ENCODE peak calls at places on chromosome 4, in ten cellular contexts. One of them, this sample, is unnamed. For H3K27me3, the result is how much of the 10 kb centered on the place peaks cover.

GRCh38 chr4:128517739-128518510 is 230.3 kb upstream of the PGRMC2 start:
- DNase-seq in pancreas: no peak
- DNase-seq in naive thymus-derived CD4-positive, alpha-beta T cell: no peak
- DNase-seq in PC-9: peak
- DNase-seq in AG04450: peak
- DNase-seq in esophagus squamous epithelium: no peak
- DNase-seq in right lobe of liver: no peak
- DNase-seq in heart right ventricle: peak
- DNase-seq in dorsolateral prefrontal cortex: no peak
- DNase-seq in CD8-positive, alpha-beta T cell: no peak
- DNase-seq in this sample: peak

GRCh38 chr4:7160951-7161440 is 31.3 kb upstream of the SORCS2 start:
- DNase-seq in pancreas: no peak
- DNase-seq in naive thymus-derived CD4-positive, alpha-beta T cell: no peak
- DNase-seq in PC-9: no peak
- DNase-seq in AG04450: no peak
- DNase-seq in esophagus squamous epithelium: no peak
- DNase-seq in right lobe of liver: peak
- DNase-seq in heart right ventricle: no peak
- DNase-seq in dorsolateral prefrontal cortex: no peak
- DNase-seq in CD8-positive, alpha-beta T cell: no peak
- DNase-seq in this sample: no peak

GRCh38 chr4:8010618-8011017 is 71.0 kb upstream of the AFAP1 start:
- DNase-seq in pancreas: peak
- DNase-seq in naive thymus-derived CD4-positive, alpha-beta T cell: no peak
- DNase-seq in PC-9: no peak
- DNase-seq in AG04450: no peak
- DNase-seq in esophagus squamous epithelium: no peak
- DNase-seq in right lobe of liver: no peak
- DNase-seq in heart right ventricle: peak
- DNase-seq in dorsolateral prefrontal cortex: peak
- DNase-seq in CD8-positive, alpha-beta T cell: no peak
- DNase-seq in this sample: no peak

GRCh38 chr4:158824425-158825274 is 55.8 kb downstream of the FNIP2 start:
- DNase-seq in pancreas: no peak
- DNase-seq in naive thymus-derived CD4-positive, alpha-beta T cell: no peak
- DNase-seq in PC-9: no peak
- DNase-seq in AG04450: no peak
- DNase-seq in esophagus squamous epithelium: no peak
- DNase-seq in right lobe of liver: peak
- DNase-seq in heart right ventricle: no peak
- DNase-seq in dorsolateral prefrontal cortex: no peak
- DNase-seq in CD8-positive, alpha-beta T cell: no peak
- DNase-seq in this sample: peak

GRCh38 chr4:147714575-147715401 is 17.1 kb upstream of the ARHGAP10 start:
- DNase-seq in pancreas: no peak
- DNase-seq in naive thymus-derived CD4-positive, alpha-beta T cell: no peak
- DNase-seq in PC-9: peak
- DNase-seq in AG04450: peak
- DNase-seq in esophagus squamous epithelium: no peak
- DNase-seq in right lobe of liver: no peak
- DNase-seq in heart right ventricle: no peak
- DNase-seq in dorsolateral prefrontal cortex: no peak
- DNase-seq in CD8-positive, alpha-beta T cell: no peak
- DNase-seq in this sample: no peak

GRCh38 chr4:173509031-173510001 is 20.7 kb downstream of the HAND2 start:
- DNase-seq in pancreas: no peak
- DNase-seq in naive thymus-derived CD4-positive, alpha-beta T cell: no peak
- DNase-seq in PC-9: no peak
- DNase-seq in AG04450: no peak
- DNase-seq in esophagus squamous epithelium: no peak
- DNase-seq in right lobe of liver: no peak
- DNase-seq in heart right ventricle: peak
- DNase-seq in dorsolateral prefrontal cortex: no peak
- DNase-seq in CD8-positive, alpha-beta T cell: no peak
- DNase-seq in this sample: peak

GRCh38 chr4:10083861-10084641 is 32.5 kb downstream of the WDR1 start:
- DNase-seq in pancreas: peak
- DNase-seq in naive thymus-derived CD4-positive, alpha-beta T cell: no peak
- DNase-seq in PC-9: no peak
- DNase-seq in AG04450: no peak
- DNase-seq in esophagus squamous epithelium: no peak
- DNase-seq in right lobe of liver: no peak
- DNase-seq in heart right ventricle: no peak
- DNase-seq in dorsolateral prefrontal cortex: no peak
- DNase-seq in CD8-positive, alpha-beta T cell: no peak
- DNase-seq in this sample: peak

GRCh38 chr4:38583102-38583501 is 80.9 kb upstream of the KLF3 start:
- DNase-seq in pancreas: no peak
- DNase-seq in naive thymus-derived CD4-positive, alpha-beta T cell: no peak
- DNase-seq in PC-9: no peak
- DNase-seq in AG04450: no peak
- DNase-seq in esophagus squamous epithelium: no peak
- DNase-seq in right lobe of liver: no peak
- DNase-seq in heart right ventricle: no peak
- DNase-seq in dorsolateral prefrontal cortex: no peak
- DNase-seq in CD8-positive, alpha-beta T cell: no peak
- DNase-seq in this sample: no peak

GRCh38 chr4:26235500-26235899 is 85.3 kb upstream of the RBPJ start:
- DNase-seq in pancreas: peak
- DNase-seq in naive thymus-derived CD4-positive, alpha-beta T cell: no peak
- DNase-seq in PC-9: no peak
- DNase-seq in AG04450: peak
- DNase-seq in esophagus squamous epithelium: peak
- DNase-seq in right lobe of liver: no peak
- DNase-seq in heart right ventricle: peak
- DNase-seq in dorsolateral prefrontal cortex: no peak
- DNase-seq in CD8-positive, alpha-beta T cell: no peak
- DNase-seq in this sample: peak

GRCh38 chr4:184462724-184463123 is 11.6 kb downstream of the IRF2 start:
- DNase-seq in pancreas: no peak
- DNase-seq in naive thymus-derived CD4-positive, alpha-beta T cell: no peak
- DNase-seq in PC-9: no peak
- DNase-seq in AG04450: no peak
- DNase-seq in esophagus squamous epithelium: no peak
- DNase-seq in right lobe of liver: no peak
- DNase-seq in heart right ventricle: no peak
- DNase-seq in dorsolateral prefrontal cortex: no peak
- DNase-seq in CD8-positive, alpha-beta T cell: no peak
- DNase-seq in this sample: no peak

GRCh38 chr4:78298618-78299017 is 241.5 kb downstream of the FRAS1 start:
- DNase-seq in pancreas: no peak
- DNase-seq in naive thymus-derived CD4-positive, alpha-beta T cell: no peak
- DNase-seq in PC-9: peak
- DNase-seq in AG04450: no peak
- DNase-seq in esophagus squamous epithelium: no peak
- DNase-seq in right lobe of liver: no peak
- DNase-seq in heart right ventricle: no peak
- DNase-seq in dorsolateral prefrontal cortex: no peak
- DNase-seq in CD8-positive, alpha-beta T cell: no peak
- DNase-seq in this sample: no peak

GRCh38 chr4:145315828-145316227 is 135.4 kb upstream of the OTUD4 start:
- DNase-seq in pancreas: no peak
- DNase-seq in naive thymus-derived CD4-positive, alpha-beta T cell: no peak
- DNase-seq in PC-9: no peak
- DNase-seq in AG04450: no peak
- DNase-seq in esophagus squamous epithelium: no peak
- DNase-seq in right lobe of liver: no peak
- DNase-seq in heart right ventricle: no peak
- DNase-seq in dorsolateral prefrontal cortex: no peak
- DNase-seq in CD8-positive, alpha-beta T cell: no peak
- DNase-seq in this sample: no peak

GRCh38 chr4:52750819-52751348 is 341 bp downstream of the ERVMER34-1 start:
- DNase-seq in pancreas: peak
- DNase-seq in naive thymus-derived CD4-positive, alpha-beta T cell: no peak
- DNase-seq in PC-9: no peak
- DNase-seq in AG04450: no peak
- DNase-seq in esophagus squamous epithelium: no peak
- DNase-seq in right lobe of liver: no peak
- DNase-seq in heart right ventricle: no peak
- DNase-seq in dorsolateral prefrontal cortex: peak
- DNase-seq in CD8-positive, alpha-beta T cell: no peak
- DNase-seq in this sample: peak

DNA sequence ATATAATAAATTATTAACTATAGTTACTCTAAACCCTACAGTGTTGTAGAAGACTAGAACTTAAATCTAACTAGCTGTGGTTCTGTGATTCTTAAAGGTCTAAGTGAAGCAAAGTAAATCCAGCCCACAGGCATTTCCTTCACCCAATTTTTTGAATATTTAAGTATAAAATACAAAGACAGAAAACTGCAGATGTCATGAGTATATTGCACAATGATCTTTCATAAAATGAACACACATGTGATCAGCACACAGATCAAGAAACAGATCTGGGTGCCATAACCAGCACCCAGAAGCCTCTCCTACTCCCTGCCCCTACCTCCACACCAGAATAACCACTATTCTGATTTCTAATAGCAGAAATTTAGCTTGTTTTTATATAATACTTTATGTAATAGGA is 82.9 kb downstream of the CAMK2D start:
- DNase-seq in pancreas: no peak
- DNase-seq in naive thymus-derived CD4-positive, alpha-beta T cell: no peak
- DNase-seq in PC-9: no peak
- DNase-seq in AG04450: no peak
- DNase-seq in esophagus squamous epithelium: no peak
- DNase-seq in right lobe of liver: no peak
- DNase-seq in heart right ventricle: no peak
- DNase-seq in dorsolateral prefrontal cortex: no peak
- DNase-seq in CD8-positive, alpha-beta T cell: no peak
- DNase-seq in this sample: no peak
- H3K27me3 ChIP-seq in pancreas: under half
- H3K27me3 ChIP-seq in naive thymus-derived CD4-positive, alpha-beta T cell: under half
- H3K27me3 ChIP-seq in PC-9: under half
- H3K27me3 ChIP-seq in AG04450: under half
- H3K27me3 ChIP-seq in esophagus squamous epithelium: under half
- H3K27me3 ChIP-seq in right lobe of liver: under half
- H3K27me3 ChIP-seq in heart right ventricle: under half
- H3K27me3 ChIP-seq in dorsolateral prefrontal cortex: under half
- H3K27me3 ChIP-seq in CD8-positive, alpha-beta T cell: under half
- H3K27me3 ChIP-seq in this sample: under half

GRCh38 chr4:98482847-98483806 is 175.3 kb downstream of the TSPAN5 start:
- DNase-seq in pancreas: no peak
- DNase-seq in naive thymus-derived CD4-positive, alpha-beta T cell: no peak
- DNase-seq in PC-9: no peak
- DNase-seq in AG04450: no peak
- DNase-seq in esophagus squamous epithelium: no peak
- DNase-seq in right lobe of liver: no peak
- DNase-seq in heart right ventricle: no peak
- DNase-seq in dorsolateral prefrontal cortex: no peak
- DNase-seq in CD8-positive, alpha-beta T cell: no peak
- DNase-seq in this sample: no peak
- H3K27ac ChIP-seq in pancreas: no peak
- H3K27ac ChIP-seq in naive thymus-derived CD4-positive, alpha-beta T cell: no peak
- H3K27ac ChIP-seq in PC-9: peak
- H3K27ac ChIP-seq in AG04450: peak
- H3K27ac ChIP-seq in esophagus squamous epithelium: peak
- H3K27ac ChIP-seq in right lobe of liver: no peak
- H3K27ac ChIP-seq in heart right ventricle: no peak
- H3K27ac ChIP-seq in dorsolateral prefrontal cortex: peak
- H3K27ac ChIP-seq in CD8-positive, alpha-beta T cell: no peak
- H3K27ac ChIP-seq in this sample: no peak

GRCh38 chr4:56961107-56961500 is 16.3 kb downstream of the NOA1 start:
- DNase-seq in pancreas: no peak
- DNase-seq in naive thymus-derived CD4-positive, alpha-beta T cell: no peak
- DNase-seq in PC-9: no peak
- DNase-seq in AG04450: no peak
- DNase-seq in esophagus squamous epithelium: no peak
- DNase-seq in right lobe of liver: no peak
- DNase-seq in heart right ventricle: no peak
- DNase-seq in dorsolateral prefrontal cortex: no peak
- DNase-seq in CD8-positive, alpha-beta T cell: no peak
- DNase-seq in this sample: no peak

GRCh38 chr4:56958111-56958517 is 19.3 kb downstream of the NOA1 start:
- DNase-seq in pancreas: peak
- DNase-seq in naive thymus-derived CD4-positive, alpha-beta T cell: no peak
- DNase-seq in PC-9: no peak
- DNase-seq in AG04450: peak
- DNase-seq in esophagus squamous epithelium: peak
- DNase-seq in right lobe of liver: peak
- DNase-seq in heart right ventricle: peak
- DNase-seq in dorsolateral prefrontal cortex: no peak
- DNase-seq in CD8-positive, alpha-beta T cell: no peak
- DNase-seq in this sample: peak

GRCh38 chr4:56953680-56954520 is 23.5 kb downstream of the NOA1 start:
- DNase-seq in pancreas: no peak
- DNase-seq in naive thymus-derived CD4-positive, alpha-beta T cell: no peak
- DNase-seq in PC-9: no peak
- DNase-seq in AG04450: no peak
- DNase-seq in esophagus squamous epithelium: no peak
- DNase-seq in right lobe of liver: no peak
- DNase-seq in heart right ventricle: no peak
- DNase-seq in dorsolateral prefrontal cortex: no peak
- DNase-seq in CD8-positive, alpha-beta T cell: no peak
- DNase-seq in this sample: no peak

DNA sequence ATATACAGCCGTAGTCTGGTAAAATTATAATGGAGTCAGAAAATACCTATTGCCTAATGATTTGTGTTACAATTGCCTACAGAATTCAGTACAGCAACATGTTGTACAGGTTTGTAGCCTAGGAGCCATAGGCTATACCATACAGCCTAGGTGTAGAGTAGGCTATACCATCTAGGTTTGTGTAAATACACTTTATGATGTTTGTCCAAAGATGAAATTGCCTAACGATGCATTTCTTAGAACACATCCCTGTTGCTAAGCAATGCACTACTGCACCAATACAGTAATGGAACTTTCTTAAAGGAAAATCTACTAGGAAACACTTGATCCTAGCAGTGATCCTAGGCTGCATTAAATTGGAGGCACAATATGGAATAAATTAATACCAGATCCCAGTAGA is 18.3 kb downstream of the NOA1 start:
- DNase-seq in pancreas: no peak
- DNase-seq in naive thymus-derived CD4-positive, alpha-beta T cell: no peak
- DNase-seq in PC-9: no peak
- DNase-seq in AG04450: no peak
- DNase-seq in esophagus squamous epithelium: no peak
- DNase-seq in right lobe of liver: no peak
- DNase-seq in heart right ventricle: no peak
- DNase-seq in dorsolateral prefrontal cortex: no peak
- DNase-seq in CD8-positive, alpha-beta T cell: no peak
- DNase-seq in this sample: no peak
- H3K4me3 ChIP-seq in pancreas: no peak
- H3K4me3 ChIP-seq in naive thymus-derived CD4-positive, alpha-beta T cell: no peak
- H3K4me3 ChIP-seq in PC-9: no peak
- H3K4me3 ChIP-seq in AG04450: no peak
- H3K4me3 ChIP-seq in esophagus squamous epithelium: no peak
- H3K4me3 ChIP-seq in right lobe of liver: no peak
- H3K4me3 ChIP-seq in heart right ventricle: no peak
- H3K4me3 ChIP-seq in dorsolateral prefrontal cortex: no peak
- H3K4me3 ChIP-seq in CD8-positive, alpha-beta T cell: no peak
- H3K4me3 ChIP-seq in this sample: no peak

DNA sequence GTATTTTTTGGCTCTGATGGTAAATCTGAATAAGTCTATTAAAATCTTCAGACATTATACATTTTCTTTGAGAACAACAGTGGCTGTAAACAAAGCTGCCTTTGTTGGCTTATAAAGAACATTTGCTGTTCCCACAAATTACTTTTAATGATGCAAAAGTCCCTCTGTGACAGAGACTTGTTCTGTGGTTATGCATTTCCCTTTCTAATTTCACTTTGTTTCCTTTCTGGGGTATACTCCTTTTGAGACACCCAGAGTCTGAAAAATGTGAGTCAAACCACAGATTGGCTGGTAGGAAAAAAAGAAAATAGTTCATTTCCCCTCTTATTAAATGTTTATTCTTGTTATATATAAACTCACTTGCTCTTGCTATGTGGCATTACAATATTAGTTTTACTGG is 402.4 kb downstream of the PACRGL start:
- DNase-seq in pancreas: no peak
- DNase-seq in naive thymus-derived CD4-positive, alpha-beta T cell: no peak
- DNase-seq in PC-9: no peak
- DNase-seq in AG04450: no peak
- DNase-seq in esophagus squamous epithelium: no peak
- DNase-seq in right lobe of liver: no peak
- DNase-seq in heart right ventricle: no peak
- DNase-seq in dorsolateral prefrontal cortex: no peak
- DNase-seq in CD8-positive, alpha-beta T cell: no peak
- DNase-seq in this sample: no peak
- H3K27me3 ChIP-seq in pancreas: under half
- H3K27me3 ChIP-seq in naive thymus-derived CD4-positive, alpha-beta T cell: under half
- H3K27me3 ChIP-seq in PC-9: under half
- H3K27me3 ChIP-seq in AG04450: under half
- H3K27me3 ChIP-seq in esophagus squamous epithelium: under half
- H3K27me3 ChIP-seq in right lobe of liver: under half
- H3K27me3 ChIP-seq in heart right ventricle: under half
- H3K27me3 ChIP-seq in dorsolateral prefrontal cortex: under half
- H3K27me3 ChIP-seq in CD8-positive, alpha-beta T cell: under half
- H3K27me3 ChIP-seq in this sample: under half

This sample was measured in right cardiac atrium.